ENCODE peak calls at places on chromosomes 12 and 14, in eight cellular contexts. F, R, Z, Q, C, U, X and W are unnamed samples.

GRCh38 chr12:130832561-130833209 is 6.4 kb downstream of the STX2 start:
- DNase-seq in F (peak), R (no peak), Z (no peak), Q (no peak), C (peak), U (peak), X (peak), W (peak)

GRCh38 chr12:22234561-22234960 is 99.9 kb downstream of the ST8SIA1 start:
- DNase-seq in F (no peak), R (no peak), Z (no peak), Q (no peak), C (no peak), U (peak), X (no peak), W (no peak)

GRCh38 chr12:2023365-2023764 is 19.1 kb upstream of the DCP1B start:
- DNase-seq in F (no peak), R (no peak), Z (no peak), Q (no peak), C (no peak), U (peak), X (no peak), W (no peak)

GRCh38 chr14:59406454-59407245 is 58.5 kb downstream of the GPR135 start:
- DNase-seq in F (no peak), R (no peak), Z (no peak), Q (peak), C (no peak), U (no peak), X (peak), W (no peak)

GRCh38 chr12:98084391-98084790 is 431.0 kb upstream of the TMPO start:
- DNase-seq in F (no peak), R (no peak), Z (no peak), Q (no peak), C (no peak), U (no peak), X (no peak), W (no peak)

GRCh38 chr12:82781288-82782078 is 94.8 kb downstream of the TMTC2 start:
- DNase-seq in F (no peak), R (no peak), Z (no peak), Q (no peak), C (no peak), U (no peak), X (no peak), W (no peak)

GRCh38 chr12:21891763-21892217 is 49.4 kb downstream of the ABCC9 start:
- DNase-seq in F (peak), R (no peak), Z (no peak), Q (no peak), C (peak), U (no peak), X (no peak), W (no peak)

GRCh38 chr12:50751921-50752721 is 11.8 kb upstream of the ATF1 start:
- DNase-seq in F (no peak), R (no peak), Z (no peak), Q (no peak), C (no peak), U (no peak), X (no peak), W (no peak)